ENCODE peak calls at places on chromosomes 2 and 18, in seven cellular contexts. C is WERI-Rb-1, B is brain microvascular endothelial cell, Y is psoas muscle, S is heart right ventricle, E is cardiac muscle cell, I is fibroblast of lung. V is an unnamed sample. For H3K27me3, the result is how much of the 10 kb centered on the place peaks cover.

GRCh38 chr18:69259282-69259681 is 141.4 kb upstream of the DOK6 start:
- DNase-seq in C (no peak), B (no peak), Y (no peak), S (no peak), E (no peak), I (peak), V (no peak)

GRCh38 chr2:173693164-173693563 is 272.0 kb downstream of the SP3 start:
- DNase-seq in C (no peak), B (no peak), Y (no peak), S (no peak), E (no peak), I (no peak), V (no peak)

GRCh38 chr2:48978131-48978530 is 176.2 kb downstream of the FSHR start:
- DNase-seq in C (no peak), B (no peak), Y (no peak), S (no peak), E (no peak), I (no peak), V (no peak)

GRCh38 chr2:190340369-190340768 is 3.0 kb upstream of the INPP1 start:
- DNase-seq in C (no peak), B (peak), Y (no peak), S (no peak), E (no peak), I (peak), V (no peak)

GRCh38 chr2:20065885-20066602 is 14.6 kb upstream of the LAPTM4A start:
- DNase-seq in C (no peak), B (peak), Y (peak), S (peak), E (no peak), I (peak), V (peak)

GRCh38 chr2:159317392-159318088 is 31.0 kb upstream of the WDSUB1 start:
- DNase-seq in C (no peak), B (no peak), Y (no peak), S (no peak), E (no peak), I (peak), V (no peak)

GRCh38 chr2:166449439-166449838 is 44.6 kb downstream of the SCN7A start:
- DNase-seq in C (no peak), B (no peak), Y (no peak), S (no peak), E (no peak), I (no peak), V (no peak)

GRCh38 chr2:75698928-75699327 is 11.8 kb downstream of the GCFC2 start:
- DNase-seq in C (no peak), B (no peak), Y (no peak), S (no peak), E (no peak), I (peak), V (no peak)

GRCh38 chr2:225493420-225494099 is 94.0 kb downstream of the NYAP2 start:
- DNase-seq in C (no peak), B (no peak), Y (no peak), S (no peak), E (no peak), I (no peak), V (no peak)

GRCh38 chr2:9100080-9100876 is 96.8 kb upstream of the MBOAT2 start:
- DNase-seq in C (no peak), B (no peak), Y (no peak), S (no peak), E (no peak), I (no peak), V (no peak)

GRCh38 chr18:73366713-73367112 is 498.9 kb upstream of the NETO1 start:
- DNase-seq in C (no peak), B (no peak), Y (no peak), S (no peak), E (no peak), I (peak), V (no peak)

GRCh38 chr2:156648522-156648921 is 212.3 kb downstream of the GPD2 start:
- DNase-seq in C (no peak), B (no peak), Y (no peak), S (no peak), E (no peak), I (no peak), V (no peak)

GRCh38 chr2:156649596-156649995 is 213.4 kb downstream of the GPD2 start:
- DNase-seq in C (no peak), B (no peak), Y (no peak), S (peak), E (peak), I (peak), V (no peak)

DNA sequence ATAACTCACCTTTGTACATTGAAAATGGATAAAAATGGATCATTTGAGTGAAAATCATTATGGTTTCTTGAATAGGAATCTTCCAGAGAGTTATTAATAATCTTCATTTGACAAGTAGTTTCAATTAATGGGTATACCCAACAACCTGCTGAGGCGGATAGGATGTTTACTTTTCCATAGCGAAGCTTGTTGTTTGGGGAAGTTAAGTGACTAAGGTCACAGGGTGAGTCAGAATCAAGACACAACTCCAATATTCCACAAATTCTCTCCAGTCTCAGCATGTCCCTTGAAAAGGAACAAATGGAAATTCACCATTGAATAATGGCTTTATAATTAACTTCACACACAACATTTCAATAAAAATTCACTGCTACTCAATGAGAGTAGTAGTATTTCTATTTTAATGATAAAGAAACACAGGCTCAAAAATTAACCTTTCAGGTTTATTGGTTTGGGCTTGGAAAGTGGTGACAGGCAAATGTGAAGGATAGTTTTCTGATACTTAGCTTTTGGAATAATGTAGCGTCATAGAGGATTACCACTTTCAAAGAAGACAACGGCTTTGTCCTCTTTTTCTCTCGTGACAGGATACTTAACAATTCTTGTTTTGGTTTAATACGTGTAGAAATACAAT is 211.3 kb downstream of the GPD2 start:
- DNase-seq in C (no peak), B (no peak), Y (no peak), S (no peak), E (no peak), I (no peak), V (no peak)
- TF ChIP-seq CTCF in C (no peak), B (no peak), Y (no peak), S (no peak), E (no peak), I (no peak), V (no peak)

GRCh38 chr18:13643261-13643671 is 83.1 kb downstream of the FAM210A start:
- DNase-seq in C (no peak), B (no peak), Y (no peak), S (no peak), E (no peak), I (no peak), V (no peak)
- H3K27me3 ChIP-seq in C (under half), B (under half), Y (under half), S (under half), E (under half), I (under half), V (under half)

GRCh38 chr2:233385489-233386044 is 31.3 kb downstream of the DGKD start:
- DNase-seq in C (no peak), B (no peak), Y (no peak), S (no peak), E (peak), I (no peak), V (no peak)
- H3K4me3 ChIP-seq in C (no peak), B (no peak), Y (no peak), S (no peak), E (no peak), I (no peak), V (no peak)

GRCh38 chr18:37578886-37579513 is 13.4 kb upstream of the CELF4 start:
- DNase-seq in C (peak), B (peak), Y (no peak), S (no peak), E (peak), I (no peak), V (no peak)
- TF ChIP-seq CTCF in C (peak), B (peak), Y (peak), S (peak), E (peak), I (peak), V (peak)

GRCh38 chr18:50299626-50300388 is 12.3 kb upstream of the CXXC1 start:
- DNase-seq in C (no peak), B (no peak), Y (no peak), S (no peak), E (no peak), I (no peak), V (no peak)

GRCh38 chr18:50298443-50299284 is 11.2 kb upstream of the CXXC1 start:
- DNase-seq in C (no peak), B (no peak), Y (peak), S (no peak), E (no peak), I (no peak), V (no peak)

GRCh38 chr18:50297621-50298442 is 10.3 kb upstream of the CXXC1 start:
- DNase-seq in C (peak), B (peak), Y (peak), S (peak), E (peak), I (peak), V (no peak)

GRCh38 chr18:50306944-50307343 is 19.5 kb upstream of the CXXC1 start:
- DNase-seq in C (no peak), B (no peak), Y (no peak), S (no peak), E (no peak), I (peak), V (no peak)

GRCh38 chr18:50301074-50301473 is 13.6 kb upstream of the CXXC1 start:
- DNase-seq in C (peak), B (no peak), Y (no peak), S (no peak), E (no peak), I (no peak), V (no peak)
- H3K27me3 ChIP-seq in C (under half), B (under half), Y (under half), S (under half), E (under half), I (under half), V (under half)

GRCh38 chr2:46490521-46491141 is 11.3 kb downstream of the TMEM247 start:
- DNase-seq in C (no peak), B (no peak), Y (peak), S (peak), E (peak), I (peak), V (no peak)
- H3K4me3 ChIP-seq in C (no peak), B (no peak), Y (no peak), S (no peak), E (no peak), I (no peak), V (no peak)

GRCh38 chr18:30971338-30971956 is 71.1 kb downstream of the DSC3 start:
- DNase-seq in C (no peak), B (no peak), Y (no peak), S (no peak), E (peak), I (peak), V (no peak)

GRCh38 chr18:30965237-30965636 is 77.3 kb downstream of the DSC3 start:
- DNase-seq in C (no peak), B (no peak), Y (no peak), S (no peak), E (no peak), I (no peak), V (no peak)

GRCh38 chr18:30967701-30968100 is 74.8 kb downstream of the DSC3 start:
- DNase-seq in C (no peak), B (no peak), Y (no peak), S (no peak), E (no peak), I (peak), V (no peak)

GRCh38 chr18:30969670-30970069 is 72.9 kb downstream of the DSC3 start:
- DNase-seq in C (no peak), B (no peak), Y (no peak), S (no peak), E (no peak), I (no peak), V (no peak)

GRCh38 chr18:30970201-30970816 is 72.2 kb downstream of the DSC3 start:
- DNase-seq in C (no peak), B (peak), Y (no peak), S (no peak), E (peak), I (peak), V (no peak)
- TF ChIP-seq CTCF in C (peak), B (peak), Y (peak), S (peak), E (peak), I (no peak), V (peak)

GRCh38 chr2:144504191-144504590 is 15.7 kb downstream of the ZEB2 start:
- DNase-seq in C (no peak), B (no peak), Y (no peak), S (no peak), E (peak), I (no peak), V (no peak)
- H3K27me3 ChIP-seq in C (under half), B (under half), Y (under half), S (under half), E (under half), I (under half), V (under half)

GRCh38 chr2:236744316-236745105 is 174.9 kb downstream of the ACKR3 start:
- DNase-seq in C (no peak), B (peak), Y (no peak), S (no peak), E (no peak), I (peak), V (peak)

GRCh38 chr2:236747426-236747825 is 177.8 kb downstream of the ACKR3 start:
- DNase-seq in C (no peak), B (no peak), Y (no peak), S (no peak), E (no peak), I (no peak), V (no peak)

GRCh38 chr2:236743623-236744280 is 174.1 kb downstream of the ACKR3 start:
- DNase-seq in C (no peak), B (peak), Y (no peak), S (no peak), E (no peak), I (peak), V (peak)

GRCh38 chr2:236746833-236747232 is 177.2 kb downstream of the ACKR3 start:
- DNase-seq in C (no peak), B (no peak), Y (no peak), S (no peak), E (no peak), I (no peak), V (no peak)

DNA sequence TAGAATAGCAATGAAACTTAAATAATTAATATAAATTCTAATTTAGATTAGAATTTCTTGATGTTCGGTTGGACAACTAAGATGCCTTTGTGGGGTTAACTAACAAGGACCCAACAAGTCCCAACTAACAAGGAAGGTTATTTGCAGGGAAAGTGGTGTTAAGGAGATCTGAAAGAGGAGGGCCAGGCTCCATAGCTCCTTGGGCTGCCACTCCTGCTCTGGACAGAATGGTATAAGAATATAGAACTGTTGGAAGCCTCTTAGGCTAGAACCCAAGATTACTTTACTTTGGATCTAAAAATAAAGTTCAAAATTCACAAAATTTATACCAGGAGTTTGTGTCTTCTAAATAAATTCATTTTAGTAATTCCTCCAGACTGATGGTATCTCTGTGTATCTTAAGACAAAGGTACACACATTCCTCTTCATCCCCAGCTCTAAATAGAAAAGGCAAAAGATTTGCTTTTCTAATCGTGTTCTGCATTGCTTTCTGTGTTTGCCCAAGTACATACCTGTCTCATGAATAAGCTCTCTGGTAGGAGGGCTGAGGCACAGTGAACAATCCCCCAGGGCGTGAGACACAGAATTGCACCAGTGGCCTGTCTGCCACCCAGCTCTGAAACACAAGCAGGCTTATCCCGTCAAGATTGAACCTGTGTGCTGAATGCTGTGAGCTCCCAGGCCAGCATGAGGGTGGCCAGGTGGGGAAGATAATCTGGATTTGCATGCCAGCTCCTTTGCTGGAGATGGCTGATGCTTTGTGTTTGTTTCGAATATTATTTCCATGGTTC is 176.0 kb downstream of the ACKR3 start:
- DNase-seq in C (peak), B (peak), Y (no peak), S (no peak), E (peak), I (peak), V (peak)
- H3K4me3 ChIP-seq in C (no peak), B (no peak), Y (no peak), S (no peak), E (no peak), I (no peak), V (no peak)

DNA sequence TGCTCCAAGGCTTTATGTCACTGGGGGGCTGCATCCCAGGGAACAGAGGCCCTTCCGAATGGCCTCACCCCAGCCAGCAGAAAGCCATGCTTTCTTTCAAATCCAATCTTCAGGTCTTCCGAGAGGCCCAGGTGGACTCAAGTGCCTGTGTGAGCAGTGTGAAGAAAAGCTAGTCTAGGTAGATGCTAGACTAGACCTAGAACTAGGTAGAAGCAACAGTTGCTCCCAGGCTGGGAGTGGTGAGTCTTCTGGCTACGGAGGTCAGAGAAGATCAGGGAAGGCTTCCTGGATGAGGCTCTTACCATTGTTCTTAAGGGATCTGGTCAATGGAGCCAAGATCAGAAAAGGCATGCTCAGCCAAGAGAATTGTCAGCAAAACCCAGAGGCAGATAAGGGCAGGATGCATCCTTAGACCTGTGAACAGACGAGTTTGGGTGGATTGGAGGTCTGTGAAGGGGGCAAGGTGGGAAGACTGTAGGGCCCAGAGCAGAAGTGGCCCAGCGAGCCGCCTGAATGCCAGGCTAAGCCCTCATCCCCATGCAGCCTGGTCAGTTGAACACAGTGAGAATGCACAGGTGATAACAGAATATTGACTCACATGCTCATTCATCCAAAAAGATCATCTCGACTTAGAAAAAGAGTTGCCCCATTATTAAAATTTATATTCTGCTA is 110.8 kb downstream of the SMAD7 start:
- DNase-seq in C (no peak), B (no peak), Y (no peak), S (no peak), E (no peak), I (no peak), V (no peak)
- TF ChIP-seq CTCF in C (no peak), B (no peak), Y (no peak), S (no peak), E (no peak), I (no peak), V (no peak)